ENCODE peak calls at places on chromosomes 12 and 14, in ten cellular contexts. One of them, this sample, is unnamed.

GRCh38 chr12:103114296-103115055 is 157.0 kb downstream of the ASCL1 start:
- DNase-seq in lower lobe of right lung: no peak
- DNase-seq in colonic mucosa: no peak
- DNase-seq in heart right ventricle: no peak
- DNase-seq in pancreas: no peak
- DNase-seq in coronary artery: no peak
- DNase-seq in ovary: no peak
- DNase-seq in endodermal cell: no peak
- DNase-seq in sigmoid colon: no peak
- DNase-seq in heart left ventricle: no peak
- DNase-seq in this sample: no peak

GRCh38 chr12:53358836-53359419 is 21.0 kb upstream of the SP1 start:
- DNase-seq in endodermal cell: no peak
- DNase-seq in heart left ventricle: no peak
- DNase-seq in ovary: no peak
- DNase-seq in sigmoid colon: no peak
- DNase-seq in coronary artery: no peak
- DNase-seq in heart right ventricle: no peak
- DNase-seq in lower lobe of right lung: no peak
- DNase-seq in colonic mucosa: no peak
- DNase-seq in pancreas: no peak
- DNase-seq in this sample: no peak

GRCh38 chr12:115872919-115873357 is 404.6 kb downstream of the MED13L start:
- DNase-seq in heart right ventricle: no peak
- DNase-seq in pancreas: peak
- DNase-seq in endodermal cell: peak
- DNase-seq in coronary artery: no peak
- DNase-seq in heart left ventricle: no peak
- DNase-seq in ovary: no peak
- DNase-seq in sigmoid colon: no peak
- DNase-seq in lower lobe of right lung: no peak
- DNase-seq in colonic mucosa: peak
- DNase-seq in this sample: no peak

GRCh38 chr14:90393966-90394365 is 2.9 kb upstream of the CALM1 start:
- DNase-seq in colonic mucosa: no peak
- DNase-seq in heart left ventricle: no peak
- DNase-seq in coronary artery: no peak
- DNase-seq in endodermal cell: no peak
- DNase-seq in ovary: no peak
- DNase-seq in heart right ventricle: no peak
- DNase-seq in lower lobe of right lung: no peak
- DNase-seq in sigmoid colon: no peak
- DNase-seq in pancreas: no peak
- DNase-seq in this sample: no peak

GRCh38 chr14:79708991-79709390 is 502.3 kb downstream of the DIO2 start:
- DNase-seq in lower lobe of right lung: no peak
- DNase-seq in coronary artery: no peak
- DNase-seq in colonic mucosa: no peak
- DNase-seq in heart left ventricle: no peak
- DNase-seq in endodermal cell: no peak
- DNase-seq in heart right ventricle: no peak
- DNase-seq in ovary: no peak
- DNase-seq in pancreas: no peak
- DNase-seq in sigmoid colon: no peak
- DNase-seq in this sample: peak

GRCh38 chr12:118536306-118536900 is 160.0 kb downstream of the SUDS3 start:
- DNase-seq in colonic mucosa: no peak
- DNase-seq in pancreas: no peak
- DNase-seq in heart right ventricle: no peak
- DNase-seq in heart left ventricle: no peak
- DNase-seq in endodermal cell: no peak
- DNase-seq in ovary: no peak
- DNase-seq in coronary artery: no peak
- DNase-seq in lower lobe of right lung: no peak
- DNase-seq in sigmoid colon: no peak
- DNase-seq in this sample: no peak

GRCh38 chr12:92601680-92602079 is 101.1 kb upstream of the PLEKHG7 start:
- DNase-seq in ovary: no peak
- DNase-seq in heart right ventricle: no peak
- DNase-seq in heart left ventricle: no peak
- DNase-seq in lower lobe of right lung: no peak
- DNase-seq in coronary artery: no peak
- DNase-seq in pancreas: no peak
- DNase-seq in colonic mucosa: no peak
- DNase-seq in sigmoid colon: no peak
- DNase-seq in endodermal cell: no peak
- DNase-seq in this sample: no peak

GRCh38 chr12:114799574-114800487 is 115.9 kb upstream of the TBX3 start:
- DNase-seq in heart right ventricle: peak
- DNase-seq in endodermal cell: peak
- DNase-seq in ovary: peak
- DNase-seq in heart left ventricle: peak
- DNase-seq in sigmoid colon: no peak
- DNase-seq in colonic mucosa: peak
- DNase-seq in lower lobe of right lung: peak
- DNase-seq in coronary artery: no peak
- DNase-seq in pancreas: peak
- DNase-seq in this sample: no peak

GRCh38 chr12:50275545-50275944 is 7.8 kb downstream of the LIMA1 start:
- DNase-seq in endodermal cell: no peak
- DNase-seq in sigmoid colon: no peak
- DNase-seq in heart left ventricle: peak
- DNase-seq in ovary: no peak
- DNase-seq in colonic mucosa: peak
- DNase-seq in coronary artery: no peak
- DNase-seq in heart right ventricle: peak
- DNase-seq in lower lobe of right lung: no peak
- DNase-seq in pancreas: no peak
- DNase-seq in this sample: no peak

GRCh38 chr12:62221107-62221506 is 39.1 kb upstream of the USP15 start:
- DNase-seq in sigmoid colon: no peak
- DNase-seq in heart left ventricle: no peak
- DNase-seq in colonic mucosa: no peak
- DNase-seq in pancreas: no peak
- DNase-seq in lower lobe of right lung: no peak
- DNase-seq in coronary artery: no peak
- DNase-seq in endodermal cell: no peak
- DNase-seq in heart right ventricle: no peak
- DNase-seq in ovary: no peak
- DNase-seq in this sample: no peak

DNA sequence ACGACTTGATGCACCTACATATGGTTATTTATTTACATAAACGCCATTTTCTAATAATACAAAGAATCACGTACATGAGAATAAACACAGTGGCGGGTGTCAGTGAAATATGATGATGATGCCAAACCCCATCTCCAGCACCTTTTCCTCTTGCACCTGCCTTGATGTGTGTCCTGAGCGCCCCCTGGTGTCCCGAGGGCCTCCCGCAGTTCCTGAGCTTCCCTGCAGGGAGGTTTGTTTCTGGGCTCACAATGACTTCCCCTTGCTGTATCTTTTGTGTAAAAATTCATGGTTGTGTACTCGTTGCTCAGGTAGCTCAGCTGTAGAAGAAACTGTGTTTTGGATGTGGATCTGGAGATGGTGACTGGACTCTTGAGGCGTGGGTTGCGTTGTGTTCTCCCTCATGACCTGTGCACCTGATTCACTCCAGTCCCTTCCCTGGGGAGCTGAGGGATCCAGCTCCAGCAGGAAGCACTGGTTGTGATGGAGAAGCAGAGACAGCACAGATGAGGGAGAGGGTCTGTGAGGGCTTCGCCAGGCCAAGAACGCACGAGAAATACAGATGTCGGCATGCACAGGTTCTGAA is 1037.8 kb downstream of the TMEM121 start:
- DNase-seq in ovary: no peak
- DNase-seq in colonic mucosa: peak
- DNase-seq in lower lobe of right lung: peak
- DNase-seq in endodermal cell: peak
- DNase-seq in pancreas: peak
- DNase-seq in sigmoid colon: no peak
- DNase-seq in coronary artery: no peak
- DNase-seq in heart right ventricle: no peak
- DNase-seq in heart left ventricle: no peak
- DNase-seq in this sample: no peak
- TF ChIP-seq CTCF in ovary: no peak
- TF ChIP-seq CTCF in colonic mucosa: peak
- TF ChIP-seq CTCF in lower lobe of right lung: peak
- TF ChIP-seq CTCF in endodermal cell: peak
- TF ChIP-seq CTCF in pancreas: peak
- TF ChIP-seq CTCF in sigmoid colon: no peak
- TF ChIP-seq CTCF in coronary artery: no peak
- TF ChIP-seq CTCF in heart right ventricle: no peak
- TF ChIP-seq CTCF in heart left ventricle: peak
- TF ChIP-seq CTCF in this sample: peak

GRCh38 chr12:42020226-42020625 is 124.4 kb downstream of the GXYLT1 start:
- DNase-seq in colonic mucosa: no peak
- DNase-seq in endodermal cell: no peak
- DNase-seq in sigmoid colon: no peak
- DNase-seq in heart right ventricle: no peak
- DNase-seq in pancreas: no peak
- DNase-seq in lower lobe of right lung: no peak
- DNase-seq in ovary: no peak
- DNase-seq in coronary artery: no peak
- DNase-seq in heart left ventricle: no peak
- DNase-seq in this sample: no peak

GRCh38 chr12:42027537-42027936 is 117.1 kb downstream of the GXYLT1 start:
- DNase-seq in lower lobe of right lung: no peak
- DNase-seq in endodermal cell: no peak
- DNase-seq in heart right ventricle: no peak
- DNase-seq in sigmoid colon: no peak
- DNase-seq in colonic mucosa: no peak
- DNase-seq in pancreas: no peak
- DNase-seq in ovary: no peak
- DNase-seq in coronary artery: no peak
- DNase-seq in heart left ventricle: no peak
- DNase-seq in this sample: no peak

GRCh38 chr12:42023733-42024494 is 120.8 kb downstream of the GXYLT1 start:
- DNase-seq in endodermal cell: peak
- DNase-seq in lower lobe of right lung: peak
- DNase-seq in colonic mucosa: peak
- DNase-seq in ovary: peak
- DNase-seq in coronary artery: peak
- DNase-seq in pancreas: peak
- DNase-seq in sigmoid colon: peak
- DNase-seq in heart right ventricle: peak
- DNase-seq in heart left ventricle: peak
- DNase-seq in this sample: peak

DNA sequence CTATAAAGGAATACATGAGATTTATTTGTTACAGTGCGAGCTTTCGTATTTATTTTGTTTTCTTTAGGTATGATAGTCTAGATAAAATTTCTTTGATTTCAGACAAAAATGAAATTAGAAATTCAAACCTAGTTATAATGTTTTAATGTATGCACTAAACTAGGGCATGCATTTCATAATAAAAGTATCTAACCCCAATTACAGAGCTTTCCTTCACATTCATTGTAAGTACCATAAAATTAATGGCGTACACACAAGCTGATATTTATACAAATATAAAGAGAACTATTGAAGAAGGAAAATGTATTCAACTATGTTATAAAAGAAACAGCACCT is 120.2 kb downstream of the GXYLT1 start:
- DNase-seq in lower lobe of right lung: no peak
- DNase-seq in heart right ventricle: no peak
- DNase-seq in ovary: no peak
- DNase-seq in pancreas: no peak
- DNase-seq in sigmoid colon: no peak
- DNase-seq in heart left ventricle: no peak
- DNase-seq in endodermal cell: no peak
- DNase-seq in coronary artery: no peak
- DNase-seq in colonic mucosa: no peak
- DNase-seq in this sample: no peak
- H3K4me3 ChIP-seq in lower lobe of right lung: no peak
- H3K4me3 ChIP-seq in heart right ventricle: peak
- H3K4me3 ChIP-seq in ovary: no peak
- H3K4me3 ChIP-seq in pancreas: no peak
- H3K4me3 ChIP-seq in sigmoid colon: no peak
- H3K4me3 ChIP-seq in heart left ventricle: peak
- H3K4me3 ChIP-seq in endodermal cell: no peak
- H3K4me3 ChIP-seq in coronary artery: peak
- H3K4me3 ChIP-seq in colonic mucosa: no peak
- H3K4me3 ChIP-seq in this sample: no peak

DNA sequence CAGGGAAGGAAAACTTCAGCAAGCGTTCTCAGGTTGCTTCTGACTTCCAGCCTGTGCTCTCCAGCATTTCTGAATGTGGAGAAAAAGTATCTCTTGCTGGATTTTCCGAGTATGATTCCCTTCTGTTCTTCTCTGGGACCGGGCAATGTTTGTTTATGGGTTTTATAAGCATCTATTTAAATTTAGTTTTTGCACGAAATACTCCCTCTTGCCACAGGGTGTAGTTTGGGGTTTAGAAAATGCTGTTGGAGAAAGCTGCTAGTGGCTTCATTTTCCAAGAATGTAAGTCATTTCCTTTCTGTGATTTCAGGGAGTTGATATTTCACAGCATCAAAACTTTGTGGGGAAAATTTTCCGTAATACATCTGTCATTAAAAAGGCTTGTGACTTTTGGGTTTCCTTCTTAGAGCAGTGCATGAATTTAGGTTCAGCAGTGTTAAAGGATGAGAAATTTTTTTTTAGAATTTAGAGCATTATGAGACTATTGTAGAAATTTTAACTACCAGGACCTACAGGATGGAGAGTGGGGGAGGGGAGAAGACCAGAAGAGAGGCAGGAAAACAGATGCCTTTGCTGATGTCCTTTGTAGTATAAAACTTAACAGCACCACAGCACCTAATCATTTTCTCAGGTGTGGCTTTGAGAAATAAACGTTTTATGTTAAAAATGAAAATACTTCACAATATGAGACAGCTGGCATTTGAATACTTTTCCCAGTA is 1.5 kb downstream of the FRMD6 start:
- DNase-seq in endodermal cell: peak
- DNase-seq in lower lobe of right lung: no peak
- DNase-seq in colonic mucosa: no peak
- DNase-seq in coronary artery: no peak
- DNase-seq in heart left ventricle: no peak
- DNase-seq in heart right ventricle: no peak
- DNase-seq in ovary: no peak
- DNase-seq in pancreas: no peak
- DNase-seq in sigmoid colon: no peak
- DNase-seq in this sample: no peak
- TF ChIP-seq CTCF in endodermal cell: peak
- TF ChIP-seq CTCF in lower lobe of right lung: peak
- TF ChIP-seq CTCF in colonic mucosa: no peak
- TF ChIP-seq CTCF in coronary artery: no peak
- TF ChIP-seq CTCF in heart left ventricle: peak
- TF ChIP-seq CTCF in heart right ventricle: peak
- TF ChIP-seq CTCF in ovary: peak
- TF ChIP-seq CTCF in pancreas: peak
- TF ChIP-seq CTCF in sigmoid colon: peak
- TF ChIP-seq CTCF in this sample: no peak

GRCh38 chr14:100903672-100904185 is at the start of gene RTL1:
- DNase-seq in lower lobe of right lung: no peak
- DNase-seq in colonic mucosa: no peak
- DNase-seq in pancreas: no peak
- DNase-seq in sigmoid colon: peak
- DNase-seq in heart right ventricle: no peak
- DNase-seq in heart left ventricle: no peak
- DNase-seq in ovary: no peak
- DNase-seq in endodermal cell: peak
- DNase-seq in coronary artery: no peak
- DNase-seq in this sample: no peak
- H3K4me3 ChIP-seq in lower lobe of right lung: no peak
- H3K4me3 ChIP-seq in colonic mucosa: no peak
- H3K4me3 ChIP-seq in pancreas: no peak
- H3K4me3 ChIP-seq in sigmoid colon: no peak
- H3K4me3 ChIP-seq in heart right ventricle: no peak
- H3K4me3 ChIP-seq in heart left ventricle: no peak
- H3K4me3 ChIP-seq in ovary: no peak
- H3K4me3 ChIP-seq in endodermal cell: peak
- H3K4me3 ChIP-seq in coronary artery: no peak
- H3K4me3 ChIP-seq in this sample: no peak